ENCODE peak calls at places on chromosomes 11 and 22, in nine cellular contexts. F is body of pancreas, T is right lobe of liver, N is MM.1S, C is neural progenitor cell, B is kidney, D is OCI-LY7, K is iPS DF 6.9, E is IMR-90. I is an unnamed sample.
A peak's percentile ranks its signal among the peaks of the same experiment; 100 is the strongest.

GRCh38 chr22:46122511-46122971 is 27.8 kb upstream of the PPARA start:
- DNase-seq in C (peak; percentile 84), F (peak; percentile 75), N (peak; percentile 67), T (peak; percentile 76), B (peak; percentile 90), E (peak; percentile 46), D (peak; percentile 73), K (peak; percentile 27), I (peak; percentile 64)

GRCh38 chr11:32706985-32707736 is 87.3 kb downstream of the CCDC73 start:
- DNase-seq in E (peak; percentile 82), T (no peak), N (peak; percentile 46), C (no peak), D (no peak), B (no peak), F (no peak), K (no peak), I (no peak)

GRCh38 chr11:536841-537621 is at the start of gene LRRC56:
- DNase-seq in F (peak; percentile 93), N (peak; percentile 94), C (peak; percentile 92), E (peak; percentile 77), D (peak; percentile 96), K (peak; percentile 45), T (peak; percentile 84), B (peak; percentile 97), I (peak; percentile 87)

GRCh38 chr11:76903325-76903724 is 42.6 kb downstream of the ACER3 start:
- DNase-seq in F (no peak), N (no peak), B (no peak), C (no peak), T (no peak), K (peak; percentile 33), D (no peak), E (no peak), I (no peak)

GRCh38 chr11:128653828-128654231 is 40.0 kb upstream of the FLI1 start:
- DNase-seq in N (no peak), B (no peak), E (peak; percentile 75), K (peak; percentile 18), D (no peak), C (peak; percentile 42), F (peak; percentile 82), T (peak; percentile 47), I (no peak)

GRCh38 chr11:1194231-1194976 is 28.5 kb upstream of the MUC5B start:
- DNase-seq in B (peak; percentile 60), C (no peak), D (no peak), E (no peak), F (peak; percentile 6), T (peak; percentile 7), K (no peak), N (no peak), I (no peak)

GRCh38 chr11:67648140-67648795 is 2.3 kb downstream of the ACY3 start:
- DNase-seq in F (peak; percentile 76), C (peak; percentile 77), N (peak; percentile 85), E (no peak), T (peak; percentile 14), K (no peak), D (peak; percentile 95), B (no peak), I (no peak)

GRCh38 chr22:25098445-25099081 is 101.1 kb upstream of the CRYBB3 start:
- DNase-seq in E (no peak), K (no peak), N (no peak), C (peak; percentile 56), F (no peak), T (no peak), D (no peak), B (no peak), I (no peak)

GRCh38 chr11:12201016-12201985 is 90.9 kb downstream of the MICAL2 start:
- DNase-seq in C (no peak), K (no peak), N (no peak), F (no peak), E (peak; percentile 97), B (peak; percentile 79), T (peak; percentile 49), D (no peak), I (no peak)

GRCh38 chr11:134164490-134165370 is 59.0 kb downstream of the NCAPD3 start:
- DNase-seq in K (peak; percentile 43), C (peak; percentile 83), D (no peak), N (no peak), B (no peak), E (no peak), F (no peak), T (no peak), I (no peak)

GRCh38 chr11:77049081-77049480 is 14.9 kb downstream of the B3GNT6 start:
- DNase-seq in N (no peak), K (no peak), C (no peak), B (no peak), T (no peak), D (no peak), F (no peak), E (no peak), I (no peak)

GRCh38 chr11:85028329-85029101 is 598.6 kb downstream of the DLG2 start:
- DNase-seq in C (no peak), K (no peak), N (no peak), F (no peak), T (peak; percentile 12), E (no peak), B (no peak), D (no peak), I (no peak)

GRCh38 chr22:38298312-38299000 is 18.8 kb downstream of the CSNK1E start:
- DNase-seq in T (no peak), C (peak; percentile 34), N (no peak), F (no peak), B (no peak), D (peak; percentile 53), E (peak; percentile 88), K (no peak), I (no peak)

GRCh38 chr22:41845380-41846267 is 12.7 kb downstream of the SREBF2 start:
- DNase-seq in N (no peak), E (no peak), B (no peak), K (no peak), D (no peak), C (peak; percentile 27), F (no peak), T (no peak), I (no peak)

GRCh38 chr11:1919428-1920127 is at the start of gene TNNT3:
- DNase-seq in B (no peak), K (no peak), C (peak; percentile 22), D (no peak), F (no peak), T (no peak), E (no peak), N (no peak), I (no peak)

GRCh38 chr11:33869511-33870422 is 22.1 kb downstream of the LMO2 start:
- DNase-seq in N (peak; percentile 15), T (peak; percentile 72), D (peak; percentile 17), B (peak; percentile 79), K (no peak), C (peak; percentile 84), E (peak; percentile 2), F (peak; percentile 27), I (no peak)

GRCh38 chr11:47514825-47515647 is 37.9 kb downstream of the CELF1 start:
- DNase-seq in F (no peak), E (peak; percentile 95), B (no peak), T (no peak), C (no peak), N (no peak), D (no peak), K (no peak), I (no peak)
- H3K4me1 ChIP-seq in F (peaks cover 48% of the 10 kb centered on the region), E (peaks cover 21% of the 10 kb centered on the region), B (peaks cover 9% of the 10 kb centered on the region), T (peaks cover 44% of the 10 kb centered on the region), C (peaks cover 19% of the 10 kb centered on the region), N (peaks cover 9% of the 10 kb centered on the region), D (peaks cover 33% of the 10 kb centered on the region), K (peaks cover 1% of the 10 kb centered on the region), I (peaks cover 54% of the 10 kb centered on the region)

DNA sequence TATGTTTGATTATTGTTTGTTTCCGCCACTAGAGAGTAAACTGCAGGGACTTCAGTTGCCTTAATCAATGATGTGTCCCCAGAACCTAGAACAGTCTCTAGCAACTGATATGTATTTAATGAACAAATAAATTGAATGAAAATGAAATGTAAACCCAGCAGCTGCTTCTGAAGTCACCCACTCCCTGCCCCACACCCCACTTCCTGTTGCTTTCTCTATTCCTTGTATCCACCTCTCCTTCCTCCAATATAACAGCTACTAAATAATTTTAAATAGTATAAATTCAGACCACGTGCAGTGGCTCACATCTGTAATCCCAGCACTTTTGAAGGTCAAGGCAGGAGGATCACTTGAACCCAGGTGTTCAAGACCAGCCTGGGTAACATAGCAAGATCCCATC is 15.8 kb downstream of the MYH9 start:
- DNase-seq in F (no peak), B (no peak), T (no peak), E (peak; percentile 11), C (no peak), N (no peak), D (no peak), K (no peak), I (peak; percentile 22)
- H3K4me3 ChIP-seq in F (no peak overlapping the region), B (no peak overlapping the region), T (no peak overlapping the region), E (no peak overlapping the region), C (no peak overlapping the region), N (no peak overlapping the region), D (no peak overlapping the region), K (no peak overlapping the region), I (peak overlapping the region; percentile 40)

GRCh38 chr11:71418643-71419042 is 29.6 kb downstream of the DHCR7 start:
- DNase-seq in N (no peak), C (no peak), E (no peak), D (peak; percentile 78), K (no peak), B (no peak), F (no peak), T (no peak), I (no peak)

GRCh38 chr11:71410363-71410966 is 37.7 kb downstream of the DHCR7 start:
- DNase-seq in E (no peak), F (no peak), D (no peak), K (no peak), N (no peak), T (no peak), B (no peak), C (no peak), I (no peak)

GRCh38 chr11:71408826-71409225 is 39.4 kb downstream of the DHCR7 start:
- DNase-seq in C (no peak), D (no peak), K (no peak), E (no peak), F (no peak), N (no peak), B (no peak), T (no peak), I (no peak)

DNA sequence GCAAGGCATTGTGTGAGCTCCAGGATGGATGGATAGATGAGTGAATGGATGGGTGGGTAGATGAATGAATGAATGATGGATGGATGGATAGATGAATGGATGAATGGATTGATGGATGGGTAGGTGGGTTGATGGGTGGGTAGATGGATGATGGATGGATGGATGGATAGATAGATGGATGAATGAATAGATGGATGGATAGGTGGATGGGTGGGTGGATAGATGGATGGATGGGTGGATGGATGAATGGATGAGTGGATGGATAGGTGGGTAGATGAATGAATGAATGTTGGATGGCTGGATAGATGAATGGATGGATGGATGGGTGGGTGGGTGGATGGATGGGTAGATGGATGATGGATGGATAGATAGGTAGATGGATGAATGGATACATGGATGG is 33.5 kb downstream of the DHCR7 start:
- DNase-seq in N (no peak), T (no peak), F (no peak), K (no peak), D (no peak), B (no peak), E (no peak), C (no peak), I (no peak)
- H3K27ac ChIP-seq in N (no peak overlapping the region), T (no peak overlapping the region), F (no peak overlapping the region), K (no peak overlapping the region), D (no peak overlapping the region), B (no peak overlapping the region), E (no peak overlapping the region), C (no peak overlapping the region), I (no peak overlapping the region)

DNA sequence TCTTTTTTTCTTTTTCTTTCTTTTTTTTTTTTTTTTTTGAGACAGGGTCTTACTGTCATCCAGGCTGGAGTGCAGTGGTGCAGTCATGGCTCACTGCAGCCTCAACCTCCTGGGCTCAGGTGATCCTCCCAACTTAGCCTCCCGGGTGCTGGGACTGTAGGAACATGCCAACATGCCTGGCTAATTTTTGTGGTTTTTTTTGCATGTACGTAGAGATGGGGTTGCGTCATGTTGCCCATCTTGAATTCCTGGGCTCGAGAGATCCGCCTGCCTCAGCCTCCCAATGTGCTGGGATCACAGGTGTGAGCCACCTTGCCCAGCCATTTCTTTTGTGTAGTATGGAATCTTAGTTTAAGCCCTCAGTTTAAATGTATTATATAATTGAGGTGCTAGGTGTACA is 20.4 kb downstream of the MTMR3 start:
- DNase-seq in T (no peak), D (no peak), K (no peak), F (no peak), C (no peak), N (no peak), E (no peak), B (no peak), I (no peak)
- H3K4me1 ChIP-seq in T (peaks cover 7% of the 10 kb centered on the region), D (no peaks in the 10 kb centered on the region), K (no peaks in the 10 kb centered on the region), F (peaks cover 34% of the 10 kb centered on the region), C (no peaks in the 10 kb centered on the region), N (no peaks in the 10 kb centered on the region), E (peaks cover 9% of the 10 kb centered on the region), B (peaks cover 17% of the 10 kb centered on the region), I (peaks cover 3% of the 10 kb centered on the region)